ENCODE peak calls at places on chromosomes 6 and 20, in six cellular contexts. Z, A, K, G, P and J are unnamed samples.

GRCh38 chr6:157513004-157513603 is 132.1 kb downstream of the ZDHHC14 start:
- DNase-seq in Z (no peak), A (no peak), K (no peak), G (no peak), P (no peak), J (no peak)

GRCh38 chr6:73537677-73538076 is 16.8 kb upstream of the EEF1A1 start:
- DNase-seq in Z (no peak), A (no peak), K (no peak), G (no peak), P (no peak), J (no peak)

GRCh38 chr20:17507032-17507431 is 24.1 kb downstream of the BFSP1 start:
- DNase-seq in Z (no peak), A (no peak), K (no peak), G (no peak), P (no peak), J (no peak)

GRCh38 chr6:17250237-17250636 is 30.9 kb upstream of the RBM24 start:
- DNase-seq in Z (no peak), A (no peak), K (no peak), G (no peak), P (no peak), J (no peak)

GRCh38 chr6:111757342-111757741 is 115.9 kb downstream of the FYN start:
- DNase-seq in Z (no peak), A (no peak), K (peak), G (peak), P (no peak), J (no peak)

GRCh38 chr20:16898433-16898832 is 150.3 kb downstream of the OTOR start:
- DNase-seq in Z (no peak), A (peak), K (peak), G (no peak), P (no peak), J (no peak)

GRCh38 chr6:44667668-44668390 is 280.3 kb downstream of the CDC5L start:
- DNase-seq in Z (no peak), A (no peak), K (no peak), G (peak), P (no peak), J (no peak)

GRCh38 chr6:149483302-149483701 is 1.5 kb downstream of the ZC3H12D start:
- DNase-seq in Z (no peak), A (no peak), K (no peak), G (no peak), P (no peak), J (no peak)

GRCh38 chr6:33742837-33743236 is 3.9 kb downstream of the IP6K3 start:
- DNase-seq in Z (no peak), A (no peak), K (no peak), G (no peak), P (no peak), J (no peak)

GRCh38 chr6:143734641-143735063 is 56.9 kb downstream of the PHACTR2 start:
- DNase-seq in Z (no peak), A (no peak), K (no peak), G (no peak), P (no peak), J (no peak)

GRCh38 chr20:13953227-13953626 is 37.2 kb downstream of the SEL1L2 start:
- DNase-seq in Z (no peak), A (no peak), K (no peak), G (no peak), P (no peak), J (no peak)

GRCh38 chr20:22791877-22792525 is 207.6 kb upstream of the FOXA2 start:
- DNase-seq in Z (no peak), A (no peak), K (no peak), G (no peak), P (no peak), J (no peak)

GRCh38 chr6:446418-447366 is 55.1 kb downstream of the IRF4 start:
- DNase-seq in Z (peak), A (no peak), K (no peak), G (peak), P (no peak), J (no peak)

GRCh38 chr6:39930540-39930939 is 3.7 kb downstream of the MOCS1 start:
- DNase-seq in Z (no peak), A (no peak), K (no peak), G (no peak), P (no peak), J (no peak)

GRCh38 chr20:62651285-62652021 is 9.2 kb downstream of the SLCO4A1 start:
- DNase-seq in Z (peak), A (no peak), K (peak), G (peak), P (peak), J (peak)

GRCh38 chr6:144578385-144579350 is 293.5 kb downstream of the UTRN start:
- DNase-seq in Z (no peak), A (no peak), K (peak), G (no peak), P (no peak), J (no peak)

GRCh38 chr20:57579898-57580447 is 19.1 kb downstream of the PCK1 start:
- DNase-seq in Z (no peak), A (no peak), K (no peak), G (no peak), P (no peak), J (no peak)

GRCh38 chr6:11975353-11975977 is 36.6 kb upstream of the HIVEP1 start:
- DNase-seq in Z (no peak), A (no peak), K (no peak), G (peak), P (no peak), J (no peak)

GRCh38 chr20:41231850-41232249 is 85.7 kb downstream of the ZHX3 start:
- DNase-seq in Z (no peak), A (no peak), K (no peak), G (peak), P (no peak), J (no peak)

GRCh38 chr6:44041461-44042260 is 85.6 kb downstream of the MRPL14 start:
- DNase-seq in Z (no peak), A (peak), K (peak), G (no peak), P (peak), J (no peak)

GRCh38 chr20:32651537-32651936 is 22.2 kb downstream of the C20orf203 start:
- DNase-seq in Z (no peak), A (no peak), K (no peak), G (no peak), P (no peak), J (no peak)

GRCh38 chr6:44338228-44339122 is 4.0 kb upstream of the SPATS1 start:
- DNase-seq in Z (peak), A (peak), K (peak), G (peak), P (peak), J (peak)

GRCh38 chr6:162733489-162733888 is 5.7 kb downstream of the PACRG start:
- DNase-seq in Z (no peak), A (no peak), K (no peak), G (peak), P (no peak), J (no peak)

GRCh38 chr20:61303675-61304074 is 51.6 kb downstream of the CDH4 start:
- DNase-seq in Z (no peak), A (no peak), K (no peak), G (no peak), P (no peak), J (no peak)

GRCh38 chr20:14761903-14762302 is 424.5 kb upstream of the FLRT3 start:
- DNase-seq in Z (no peak), A (no peak), K (no peak), G (no peak), P (no peak), J (no peak)

GRCh38 chr20:17287503-17287902 is 60.7 kb downstream of the PCSK2 start:
- DNase-seq in Z (no peak), A (no peak), K (no peak), G (no peak), P (no peak), J (no peak)

GRCh38 chr20:14966203-14966602 is 628.8 kb upstream of the FLRT3 start:
- DNase-seq in Z (no peak), A (no peak), K (no peak), G (no peak), P (no peak), J (no peak)